ENCODE peak calls at places on chromosomes 5 and 9, in eight cellular contexts. S is brain microvascular endothelial cell, P is astrocyte of the spinal cord, D is IMR-90, E is right atrium auricular region, V is astrocyte, X is psoas muscle, O is uterus. J is an unnamed sample.

GRCh38 chr5:95591490-95591901 is 28.4 kb upstream of the GPR150 start:
- DNase-seq in S (peak), P (peak), D (peak), E (no peak), V (peak), X (no peak), O (no peak), J (peak)

GRCh38 chr9:130053504-130054427 is at the start of gene GPR107:
- DNase-seq in S (peak), P (peak), D (peak), E (peak), V (peak), X (peak), O (peak), J (peak)

GRCh38 chr9:137025120-137025966 is 2.7 kb downstream of the ABCA2 start:
- DNase-seq in S (no peak), P (no peak), D (no peak), E (no peak), V (no peak), X (no peak), O (no peak), J (no peak)

GRCh38 chr5:42912184-42912766 is 100.6 kb upstream of the SELENOP start:
- DNase-seq in S (peak), P (peak), D (peak), E (no peak), V (peak), X (no peak), O (no peak), J (peak)

GRCh38 chr9:137643921-137644320 is 25.1 kb downstream of the EHMT1 start:
- DNase-seq in S (no peak), P (no peak), D (no peak), E (no peak), V (no peak), X (no peak), O (no peak), J (no peak)

GRCh38 chr5:139676951-139677367 is 28.8 kb downstream of the CXXC5 start:
- DNase-seq in S (no peak), P (no peak), D (no peak), E (no peak), V (no peak), X (no peak), O (no peak), J (no peak)

GRCh38 chr5:16411741-16412455 is 53.7 kb downstream of the ZNF622 start:
- DNase-seq in S (no peak), P (no peak), D (peak), E (no peak), V (peak), X (no peak), O (no peak), J (peak)

GRCh38 chr5:90161399-90161798 is 248.2 kb downstream of the CETN3 start:
- DNase-seq in S (peak), P (peak), D (no peak), E (peak), V (peak), X (no peak), O (no peak), J (peak)

GRCh38 chr9:82038897-82039296 is 50.3 kb downstream of the SPATA31D1 start:
- DNase-seq in S (no peak), P (no peak), D (no peak), E (no peak), V (no peak), X (no peak), O (no peak), J (no peak)

GRCh38 chr5:125199968-125200841 is 453.8 kb upstream of the ZNF608 start:
- DNase-seq in S (no peak), P (peak), D (no peak), E (no peak), V (peak), X (peak), O (peak), J (no peak)

GRCh38 chr9:95250462-95251058 is 66.9 kb downstream of the FANCC start:
- DNase-seq in S (no peak), P (no peak), D (no peak), E (no peak), V (no peak), X (no peak), O (no peak), J (no peak)

GRCh38 chr5:35876454-35876853 is 19.8 kb downstream of the IL7R start:
- DNase-seq in S (no peak), P (no peak), D (peak), E (no peak), V (no peak), X (no peak), O (no peak), J (peak)

GRCh38 chr5:149799119-149799623 is 69.1 kb downstream of the PPARGC1B start:
- DNase-seq in S (peak), P (peak), D (peak), E (peak), V (peak), X (peak), O (peak), J (peak)

GRCh38 chr5:138635268-138635667 is 60.1 kb upstream of the HSPA9 start:
- DNase-seq in S (no peak), P (no peak), D (peak), E (no peak), V (peak), X (no peak), O (peak), J (peak)

GRCh38 chr5:132639706-132640130 is 18.3 kb upstream of the IL13 start:
- DNase-seq in S (no peak), P (no peak), D (no peak), E (no peak), V (no peak), X (no peak), O (no peak), J (no peak)

GRCh38 chr9:135330307-135330631 is 149.3 kb upstream of the PPP1R26 start:
- DNase-seq in S (no peak), P (no peak), D (no peak), E (no peak), V (no peak), X (no peak), O (peak), J (no peak)

GRCh38 chr9:36764364-36765076 is 191.8 kb downstream of the MELK start:
- DNase-seq in S (no peak), P (no peak), D (no peak), E (no peak), V (no peak), X (no peak), O (no peak), J (no peak)

GRCh38 chr5:175893466-175893865 is 22.1 kb downstream of the CPLX2 start:
- DNase-seq in S (no peak), P (no peak), D (no peak), E (no peak), V (no peak), X (no peak), O (no peak), J (no peak)

GRCh38 chr5:125245216-125245615 is 498.8 kb upstream of the ZNF608 start:
- DNase-seq in S (no peak), P (no peak), D (no peak), E (no peak), V (no peak), X (peak), O (no peak), J (no peak)

DNA sequence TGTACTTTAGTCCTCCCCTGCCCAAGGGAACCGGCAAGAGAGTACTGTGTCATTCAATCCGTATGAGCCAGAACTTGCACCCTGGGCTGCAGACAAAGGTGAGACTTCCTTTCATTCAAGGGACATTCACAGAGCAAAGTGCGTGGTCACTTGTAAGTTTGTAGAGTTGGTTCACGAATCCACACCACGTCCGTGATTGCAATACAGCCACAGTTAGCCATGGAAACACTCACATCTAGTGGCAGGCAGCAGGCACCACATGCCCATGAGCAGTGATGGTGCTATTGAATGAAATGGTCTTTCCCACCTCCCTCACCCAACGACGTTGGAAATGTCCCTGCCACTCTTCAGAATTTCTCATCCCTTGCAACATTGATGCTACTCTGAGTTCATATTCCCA is 72.6 kb downstream of the SYK start:
- DNase-seq in S (no peak), P (no peak), D (no peak), E (no peak), V (no peak), X (no peak), O (no peak), J (no peak)
- TF ChIP-seq CTCF in S (no peak), P (peak), D (no peak), E (no peak), V (peak), X (no peak), O (no peak), J (peak)

GRCh38 chr5:2141254-2142000 is 258.7 kb upstream of the IRX4 start:
- DNase-seq in S (no peak), P (no peak), D (no peak), E (no peak), V (no peak), X (no peak), O (no peak), J (no peak)
- H3K4me3 ChIP-seq in S (no peak), P (no peak), D (no peak), E (no peak), V (no peak), X (no peak), O (no peak), J (no peak)

DNA sequence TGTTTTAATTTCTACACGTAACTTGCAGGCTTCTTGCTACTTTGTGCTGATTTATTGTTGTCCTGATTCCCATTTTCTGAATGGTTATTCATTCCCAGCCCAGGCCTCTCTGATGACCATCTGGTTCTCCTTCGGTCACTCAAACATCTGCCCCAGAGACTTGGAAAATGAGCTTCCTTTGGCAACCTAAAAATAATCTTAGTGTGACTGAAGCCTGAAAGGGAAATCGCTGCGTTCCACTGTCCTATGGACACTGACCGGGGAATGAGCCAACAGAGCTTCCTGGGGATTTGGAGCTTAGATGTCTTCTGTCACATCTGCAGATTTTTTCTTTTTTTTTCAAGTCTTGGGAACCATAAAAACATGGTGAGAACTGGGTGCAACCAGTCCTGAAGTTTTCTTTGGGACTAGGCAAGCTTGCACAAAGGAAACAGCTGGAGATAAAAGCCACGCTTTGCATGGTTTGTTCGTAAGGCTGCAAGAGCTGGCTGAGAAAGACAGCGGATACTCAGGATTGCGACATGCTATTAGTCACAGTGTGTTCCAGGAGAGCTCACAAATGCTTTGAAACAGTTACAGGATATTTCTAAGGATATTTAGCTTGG is 146.3 kb downstream of the GOLPH3 start:
- DNase-seq in S (peak), P (peak), D (peak), E (peak), V (peak), X (peak), O (peak), J (peak)
- TF ChIP-seq CTCF in S (no peak), P (no peak), D (no peak), E (no peak), V (no peak), X (no peak), O (no peak), J (no peak)

GRCh38 chr9:92385953-92386352 is 18.4 kb downstream of the OGN start:
- DNase-seq in S (no peak), P (no peak), D (peak), E (no peak), V (peak), X (no peak), O (no peak), J (peak)

GRCh38 chr9:92385001-92385400 is 19.4 kb downstream of the OGN start:
- DNase-seq in S (no peak), P (no peak), D (no peak), E (no peak), V (peak), X (no peak), O (no peak), J (peak)

GRCh38 chr9:92384373-92384772 is 20.0 kb downstream of the OGN start:
- DNase-seq in S (no peak), P (peak), D (peak), E (no peak), V (peak), X (no peak), O (no peak), J (peak)

GRCh38 chr9:92381780-92382179 is 22.6 kb downstream of the OGN start:
- DNase-seq in S (no peak), P (no peak), D (no peak), E (no peak), V (no peak), X (no peak), O (no peak), J (no peak)

DNA sequence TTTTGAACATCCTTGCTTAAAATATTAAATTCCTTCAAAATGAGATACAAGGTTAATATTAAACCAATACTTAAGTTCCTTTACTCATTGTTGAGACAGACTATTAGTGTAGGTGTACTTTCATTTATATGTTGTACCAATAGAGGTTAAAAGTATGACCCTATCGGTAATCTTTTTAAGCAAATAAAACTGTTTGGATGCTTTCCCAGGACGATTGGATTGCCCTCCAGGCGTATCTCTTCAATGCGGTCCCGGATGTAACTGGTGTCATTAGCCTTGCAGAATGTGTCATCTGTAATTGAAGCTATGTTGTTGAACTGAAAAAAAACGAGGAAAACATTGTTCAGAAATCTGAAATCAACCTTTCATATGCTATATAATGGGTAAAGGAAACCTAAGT is 18.9 kb downstream of the OGN start:
- DNase-seq in S (no peak), P (no peak), D (no peak), E (no peak), V (no peak), X (no peak), O (no peak), J (peak)
- H3K4me3 ChIP-seq in S (no peak), P (no peak), D (no peak), E (no peak), V (no peak), X (no peak), O (no peak), J (no peak)

GRCh38 chr5:81838307-81838906 is 87.5 kb upstream of the SSBP2 start:
- DNase-seq in S (peak), P (peak), D (peak), E (no peak), V (no peak), X (no peak), O (no peak), J (peak)
- TF ChIP-seq CTCF in S (peak), P (peak), D (peak), E (peak), V (peak), X (peak), O (peak), J (peak)

DNA sequence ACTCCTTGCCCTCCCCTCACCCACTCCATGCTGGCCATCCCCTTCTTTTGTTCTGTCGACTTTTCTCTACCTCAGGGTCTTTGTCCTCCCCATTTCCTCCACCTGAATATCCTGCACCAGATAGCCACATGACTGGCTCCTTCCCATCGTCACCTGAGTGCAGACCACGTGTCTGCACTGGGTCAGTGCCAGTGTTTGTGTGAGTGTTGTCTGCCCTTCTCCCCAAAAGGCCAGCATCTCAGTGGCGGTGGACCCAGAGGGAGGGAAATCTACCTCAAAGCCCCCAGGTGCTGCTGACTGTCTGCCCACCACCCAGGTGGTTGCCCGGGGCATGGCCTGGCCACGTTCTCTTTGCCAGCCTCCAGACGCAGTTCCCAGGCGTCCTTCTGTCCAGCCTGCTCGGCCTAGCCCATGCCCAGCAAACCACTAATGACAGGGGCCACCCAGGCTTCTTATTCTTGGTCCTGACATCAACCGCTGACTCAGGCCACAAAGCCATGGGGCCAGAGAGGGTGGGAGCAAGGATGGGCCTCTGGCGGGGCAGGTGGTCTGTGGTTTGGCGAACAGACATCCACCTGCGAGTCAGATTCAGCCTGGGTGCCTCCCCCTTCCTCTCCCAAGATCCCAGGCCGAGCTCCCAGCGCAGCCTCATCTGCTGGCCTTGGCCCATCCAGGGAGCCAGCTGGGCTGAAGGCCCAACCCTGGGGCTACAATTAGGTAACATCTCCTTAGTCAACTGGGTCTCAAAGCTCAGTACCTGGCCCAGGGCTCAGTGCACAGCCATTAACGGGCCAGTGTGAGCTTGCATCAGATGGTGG is 5.5 kb upstream of the NINJ1 start:
- DNase-seq in S (no peak), P (no peak), D (no peak), E (no peak), V (no peak), X (no peak), O (no peak), J (no peak)
- H3K4me3 ChIP-seq in S (no peak), P (no peak), D (no peak), E (no peak), V (no peak), X (no peak), O (no peak), J (no peak)

J was measured in fibroblast of mammary gland.